ENCODE peak calls at places on chromosomes 6 and 20, in six cellular contexts. P is HFF-Myc, W is GM12878, C is adrenal gland, D is HCT116, S is neural progenitor cell. R is an unnamed sample.

GRCh38 chr6:42007286-42007685 is 43.0 kb upstream of the TAF8 start:
- DNase-seq in P (no peak), W (no peak), C (peak; percentile 83), D (no peak), S (no peak), R (no peak)

GRCh38 chr20:31922181-31922580 is 29.7 kb downstream of the PDRG1 start:
- DNase-seq in P (no peak), W (no peak), C (no peak), D (no peak), S (no peak), R (no peak)

GRCh38 chr6:3230275-3231212 is 3.1 kb upstream of the TUBB2B start:
- DNase-seq in P (no peak), W (no peak), C (no peak), D (no peak), S (peak; percentile 90), R (no peak)

GRCh38 chr6:80433010-80433665 is 326.7 kb downstream of the BCKDHB start:
- DNase-seq in P (no peak), W (no peak), C (no peak), D (no peak), S (peak; percentile 84), R (no peak)

GRCh38 chr6:156420172-156420993 is 356.8 kb upstream of the ARID1B start:
- DNase-seq in P (peak; percentile 20), W (no peak), C (no peak), D (no peak), S (no peak), R (no peak)

GRCh38 chr20:57450931-57451330 is 59.7 kb downstream of the RBM38 start:
- DNase-seq in P (no peak), W (no peak), C (no peak), D (no peak), S (no peak), R (no peak)

GRCh38 chr20:537983-538382 is 5.6 kb downstream of the CSNK2A1 start:
- DNase-seq in P (no peak), W (no peak), C (no peak), D (no peak), S (no peak), R (no peak)

GRCh38 chr6:88952065-88952704 is 11.2 kb downstream of the RNGTT start:
- DNase-seq in P (peak; percentile 12), W (no peak), C (no peak), D (no peak), S (no peak), R (no peak)

GRCh38 chr6:53216301-53216700 is 67.7 kb upstream of the GCM1 start:
- DNase-seq in P (no peak), W (no peak), C (no peak), D (no peak), S (no peak), R (no peak)

GRCh38 chr6:87798393-87799278 is 96.6 kb upstream of the AKIRIN2 start:
- DNase-seq in P (no peak), W (no peak), C (peak; percentile 17), D (no peak), S (no peak), R (no peak)

GRCh38 chr6:53734473-53735299 is 60.1 kb upstream of the LRRC1 start:
- DNase-seq in P (peak; percentile 75), W (peak; percentile 26), C (peak; percentile 32), D (peak; percentile 92), S (peak; percentile 64), R (peak; percentile 52)

GRCh38 chr6:143900358-143900757 is 36.1 kb downstream of the ZC2HC1B start:
- DNase-seq in P (no peak), W (no peak), C (no peak), D (no peak), S (no peak), R (no peak)

GRCh38 chr6:143901885-143902708 is 37.8 kb downstream of the ZC2HC1B start:
- DNase-seq in P (no peak), W (peak; percentile 48), C (peak; percentile 26), D (no peak), S (no peak), R (peak; percentile 7)

GRCh38 chr6:143896096-143896880 is 32.0 kb downstream of the ZC2HC1B start:
- DNase-seq in P (no peak), W (no peak), C (no peak), D (no peak), S (no peak), R (no peak)
- H3K4me3 ChIP-seq in P (no peak overlapping the region), W (no peak overlapping the region), C (no peak overlapping the region), D (no peak overlapping the region), S (no peak overlapping the region), R (no peak overlapping the region)

DNA sequence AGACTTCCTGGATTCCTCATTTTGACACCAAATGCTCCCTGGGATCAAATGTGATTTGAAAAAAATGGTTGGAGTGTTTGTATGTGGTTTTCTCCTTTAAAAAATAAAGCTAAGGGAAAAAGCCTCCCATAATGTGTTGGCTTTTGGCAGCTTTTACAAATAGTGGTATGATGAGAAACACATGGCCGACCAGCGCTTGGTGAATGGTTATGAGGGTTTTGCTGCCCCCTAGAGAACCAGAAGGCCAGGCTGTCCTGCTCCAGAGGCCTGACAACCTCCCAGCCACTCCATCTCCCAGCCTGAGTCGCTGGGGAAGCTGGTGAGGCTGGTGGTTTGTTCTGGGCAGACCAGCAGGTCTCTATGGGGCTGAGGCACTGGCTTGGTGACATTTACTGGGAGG is 69.3 kb downstream of the CLIC5 start:
- DNase-seq in P (peak; percentile 78), W (no peak), C (peak; percentile 24), D (no peak), S (peak; percentile 41), R (peak; percentile 14)
- H3K4me3 ChIP-seq in P (no peak overlapping the region), W (no peak overlapping the region), C (no peak overlapping the region), D (no peak overlapping the region), S (no peak overlapping the region), R (no peak overlapping the region)

GRCh38 chr6:150209415-150209814 is 66.6 kb downstream of the PPP1R14C start:
- DNase-seq in P (no peak), W (no peak), C (no peak), D (no peak), S (no peak), R (no peak)

GRCh38 chr6:150211700-150212615 is 69.1 kb downstream of the PPP1R14C start:
- DNase-seq in P (peak; percentile 67), W (no peak), C (no peak), D (no peak), S (no peak), R (no peak)

GRCh38 chr6:150213301-150213700 is 70.5 kb downstream of the PPP1R14C start:
- DNase-seq in P (no peak), W (no peak), C (no peak), D (no peak), S (no peak), R (no peak)

GRCh38 chr6:150214310-150214709 is 71.5 kb downstream of the PPP1R14C start:
- DNase-seq in P (no peak), W (no peak), C (no peak), D (no peak), S (no peak), R (no peak)

GRCh38 chr6:150212745-150213144 is 69.9 kb downstream of the PPP1R14C start:
- DNase-seq in P (no peak), W (no peak), C (no peak), D (no peak), S (no peak), R (no peak)
- H3K4me3 ChIP-seq in P (no peak overlapping the region), W (no peak overlapping the region), C (no peak overlapping the region), D (no peak overlapping the region), S (no peak overlapping the region), R (no peak overlapping the region)

GRCh38 chr6:170288091-170288631 is 2.7 kb downstream of the DLL1 start:
- DNase-seq in P (no peak), W (no peak), C (no peak), D (no peak), S (no peak), R (no peak)
- H3K4me3 ChIP-seq in P (no peak overlapping the region), W (no peak overlapping the region), C (peak overlapping the region; percentile 71), D (no peak overlapping the region), S (peak overlapping the region; percentile 94), R (peak overlapping the region; percentile 5)

GRCh38 chr6:7896465-7896987 is 14.1 kb downstream of the TXNDC5 start:
- DNase-seq in P (no peak), W (no peak), C (no peak), D (no peak), S (no peak), R (no peak)

GRCh38 chr6:7893342-7893741 is 17.2 kb downstream of the TXNDC5 start:
- DNase-seq in P (no peak), W (no peak), C (no peak), D (no peak), S (no peak), R (no peak)

GRCh38 chr6:7894272-7895124 is 16.1 kb downstream of the TXNDC5 start:
- DNase-seq in P (no peak), W (no peak), C (no peak), D (no peak), S (no peak), R (no peak)

GRCh38 chr6:7897461-7898192 is 13.0 kb downstream of the TXNDC5 start:
- DNase-seq in P (no peak), W (no peak), C (no peak), D (no peak), S (no peak), R (no peak)

DNA sequence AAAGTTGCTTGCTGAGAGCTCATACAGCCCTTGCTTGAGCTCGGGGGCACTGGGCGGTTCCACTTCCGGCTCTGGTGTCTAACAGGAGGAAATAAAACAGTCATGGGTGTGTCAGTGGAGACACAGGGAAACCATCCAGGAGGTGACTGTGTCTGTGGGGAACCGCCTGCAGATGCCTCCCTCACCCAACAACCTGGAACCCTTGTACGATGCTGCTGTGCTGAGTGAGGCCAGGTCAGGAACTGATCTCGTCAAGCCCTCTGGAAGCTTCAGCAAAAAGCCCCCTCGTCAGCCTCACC is 15.5 kb downstream of the TXNDC5 start:
- DNase-seq in P (no peak), W (no peak), C (no peak), D (no peak), S (no peak), R (no peak)
- H3K4me3 ChIP-seq in P (no peak overlapping the region), W (no peak overlapping the region), C (no peak overlapping the region), D (no peak overlapping the region), S (no peak overlapping the region), R (no peak overlapping the region)

GRCh38 chr6:40584741-40585140 is 2.4 kb downstream of the LRFN2 start:
- DNase-seq in P (no peak), W (no peak), C (no peak), D (no peak), S (no peak), R (no peak)
- H3K4me3 ChIP-seq in P (no peak overlapping the region), W (no peak overlapping the region), C (no peak overlapping the region), D (no peak overlapping the region), S (no peak overlapping the region), R (no peak overlapping the region)

GRCh38 chr6:27650620-27651370 is 177.9 kb upstream of the ZNF184 start:
- DNase-seq in P (no peak), W (no peak), C (no peak), D (peak; percentile 78), S (peak; percentile 80), R (no peak)
- H3K4me3 ChIP-seq in P (peak overlapping the region; percentile 31), W (peak overlapping the region; percentile 5), C (no peak overlapping the region), D (peak overlapping the region; percentile 2), S (peak overlapping the region; percentile 59), R (no peak overlapping the region)

GRCh38 chr6:93393554-93394074 is 25.7 kb downstream of the EPHA7 start:
- DNase-seq in P (no peak), W (no peak), C (no peak), D (no peak), S (no peak), R (no peak)
- H3K4me3 ChIP-seq in P (no peak overlapping the region), W (no peak overlapping the region), C (no peak overlapping the region), D (no peak overlapping the region), S (no peak overlapping the region), R (no peak overlapping the region)

R was measured in skeletal muscle cell.